ENCODE peak calls at places on chromosomes 2 and 18, in four cellular contexts. R is GM23248, S is uterus, Y is A549. O is an unnamed sample.

GRCh38 chr18:48949051-48949605 is 1.6 kb downstream of the SMAD7 start:
- DNase-seq in R (peak; percentile 67), S (no peak), Y (no peak), O (peak; percentile 88)

GRCh38 chr18:63106727-63107126 is 212.8 kb downstream of the BCL2 start:
- DNase-seq in R (no peak), S (no peak), Y (no peak), O (no peak)

GRCh38 chr18:54607213-54607934 is 16.3 kb downstream of the DYNAP start:
- DNase-seq in R (peak; percentile 19), S (no peak), Y (peak; percentile 16), O (no peak)

GRCh38 chr18:58336605-58337004 is 292.3 kb downstream of the ALPK2 start:
- DNase-seq in R (peak; percentile 53), S (no peak), Y (no peak), O (no peak)

GRCh38 chr2:48205137-48205798 is 299.0 kb upstream of the FBXO11 start:
- DNase-seq in R (peak; percentile 25), S (no peak), Y (peak; percentile 8), O (no peak)

GRCh38 chr18:24672165-24672950 is 211.9 kb downstream of the HRH4 start:
- DNase-seq in R (peak; percentile 7), S (no peak), Y (no peak), O (no peak)

GRCh38 chr18:27276479-27276878 is 91.4 kb upstream of the CHST9 start:
- DNase-seq in R (no peak), S (no peak), Y (no peak), O (no peak)

GRCh38 chr2:239544141-239544800 is 143.5 kb upstream of the HDAC4 start:
- DNase-seq in R (peak; percentile 59), S (peak; percentile 55), Y (no peak), O (no peak)

GRCh38 chr2:114330594-114330993 is 111.8 kb upstream of the DPP10 start:
- DNase-seq in R (no peak), S (no peak), Y (no peak), O (no peak)

GRCh38 chr2:8882094-8882493 is 44.7 kb upstream of the KIDINS220 start:
- DNase-seq in R (peak; percentile 38), S (no peak), Y (peak; percentile 55), O (no peak)

GRCh38 chr2:16312771-16313170 is 352.9 kb downstream of the CYRIA start:
- DNase-seq in R (no peak), S (no peak), Y (no peak), O (no peak)

GRCh38 chr2:36835125-36835524 is 131.2 kb downstream of the STRN start:
- DNase-seq in R (no peak), S (no peak), Y (no peak), O (no peak)

GRCh38 chr2:83573060-83573459 is 886.0 kb downstream of the SUCLG1 start:
- DNase-seq in R (no peak), S (no peak), Y (no peak), O (no peak)

GRCh38 chr18:49368876-49369440 is 91.5 kb downstream of the DYM start:
- DNase-seq in R (no peak), S (no peak), Y (no peak), O (no peak)

GRCh38 chr2:17643031-17643615 is 102.6 kb downstream of the VSNL1 start:
- DNase-seq in R (peak; percentile 99), S (peak; percentile 72), Y (peak; percentile 82), O (peak; percentile 81)

GRCh38 chr2:121524650-121525425 is 5.8 kb upstream of the RNU4ATAC start:
- DNase-seq in R (no peak), S (no peak), Y (no peak), O (no peak)
- H3K27ac ChIP-seq in R (no peak overlapping the region), S (no peak overlapping the region), Y (no peak overlapping the region), O (no peak overlapping the region)

GRCh38 chr2:98555681-98556080 is 52.6 kb downstream of the COA5 start:
- DNase-seq in R (no peak), S (no peak), Y (no peak), O (no peak)
- H3K4me1 ChIP-seq in R (peaks cover 10% of the 10 kb centered on the region), S (no peaks in the 10 kb centered on the region), Y (peaks cover 3% of the 10 kb centered on the region), O (no peaks in the 10 kb centered on the region)

GRCh38 chr2:95165371-95166064 is at the start of gene ZNF2:
- DNase-seq in R (peak; percentile 99), S (peak; percentile 99), Y (peak; percentile 99), O (peak; percentile 97)

GRCh38 chr2:95158891-95159619 is 593 bp downstream of the ZNF514 start:
- DNase-seq in R (peak; percentile 71), S (peak; percentile 42), Y (peak; percentile 51), O (peak; percentile 58)

GRCh38 chr2:95158441-95158840 is 1.2 kb downstream of the ZNF514 start:
- DNase-seq in R (peak; percentile 34), S (no peak), Y (no peak), O (no peak)

GRCh38 chr2:95165030-95165370 is 609 bp upstream of the ZNF2 start:
- DNase-seq in R (no peak), S (no peak), Y (no peak), O (no peak)

DNA sequence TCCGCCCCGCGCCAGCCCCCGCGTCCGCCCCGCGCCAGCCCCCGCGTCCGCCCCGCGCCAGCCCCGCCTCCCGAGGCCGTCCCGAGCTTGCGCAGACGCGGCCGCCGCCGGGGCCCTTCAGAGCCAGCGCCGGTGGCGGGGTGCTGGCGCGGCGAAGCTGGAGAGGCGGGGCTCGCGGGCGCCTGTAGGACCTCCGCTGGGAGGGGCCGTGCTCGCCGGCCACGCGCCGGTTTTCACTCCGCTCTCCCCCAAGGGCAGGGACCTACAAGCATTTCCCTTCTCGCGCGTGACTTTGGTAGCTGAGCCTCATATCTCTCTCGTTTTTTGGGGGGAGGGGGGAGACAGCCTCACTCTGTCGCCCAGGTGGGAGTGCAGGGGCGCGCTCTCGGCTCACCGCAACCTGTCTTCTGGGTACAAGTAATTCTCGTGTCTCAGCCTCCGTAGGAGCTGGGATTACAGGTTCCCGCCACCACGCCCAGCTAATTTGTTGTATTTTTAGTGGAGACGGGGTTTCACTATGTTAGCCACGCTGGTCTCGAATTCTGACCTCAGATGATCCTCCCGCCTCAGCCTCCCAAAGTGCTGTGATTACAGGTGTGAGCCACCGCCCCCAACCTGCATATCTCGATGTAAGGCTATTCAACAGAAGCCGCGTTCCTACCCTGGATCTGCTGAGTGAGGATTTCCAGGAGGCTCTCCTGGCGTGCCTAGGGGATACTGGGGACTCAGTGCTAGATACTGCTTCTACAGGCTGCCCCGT is at the start of gene ZNF514:
- DNase-seq in R (peak; percentile 90), S (peak; percentile 75), Y (peak; percentile 71), O (peak; percentile 75)
- H3K27ac ChIP-seq in R (peak within 1 kb of the TSS; percentile 38), S (peak within 1 kb of the TSS; percentile 92), Y (peak within 1 kb of the TSS; percentile 89), O (peak within 1 kb of the TSS; percentile 28)

GRCh38 chr2:233832414-233832813 is 21.9 kb downstream of the HJURP start:
- DNase-seq in R (peak; percentile 13), S (no peak), Y (no peak), O (no peak)

GRCh38 chr2:233836359-233836758 is 18.0 kb downstream of the HJURP start:
- DNase-seq in R (no peak), S (no peak), Y (no peak), O (no peak)

GRCh38 chr2:233835230-233836186 is 18.8 kb downstream of the HJURP start:
- DNase-seq in R (no peak), S (no peak), Y (no peak), O (no peak)

GRCh38 chr2:233832869-233833812 is 21.2 kb downstream of the HJURP start:
- DNase-seq in R (peak; percentile 37), S (no peak), Y (peak; percentile 97), O (peak; percentile 61)

GRCh38 chr2:233834378-233834777 is 20.0 kb downstream of the HJURP start:
- DNase-seq in R (no peak), S (no peak), Y (no peak), O (no peak)
- H3K4me1 ChIP-seq in R (no peaks in the 10 kb centered on the region), S (no peaks in the 10 kb centered on the region), Y (peaks cover 88% of the 10 kb centered on the region), O (peaks cover 35% of the 10 kb centered on the region)

DNA sequence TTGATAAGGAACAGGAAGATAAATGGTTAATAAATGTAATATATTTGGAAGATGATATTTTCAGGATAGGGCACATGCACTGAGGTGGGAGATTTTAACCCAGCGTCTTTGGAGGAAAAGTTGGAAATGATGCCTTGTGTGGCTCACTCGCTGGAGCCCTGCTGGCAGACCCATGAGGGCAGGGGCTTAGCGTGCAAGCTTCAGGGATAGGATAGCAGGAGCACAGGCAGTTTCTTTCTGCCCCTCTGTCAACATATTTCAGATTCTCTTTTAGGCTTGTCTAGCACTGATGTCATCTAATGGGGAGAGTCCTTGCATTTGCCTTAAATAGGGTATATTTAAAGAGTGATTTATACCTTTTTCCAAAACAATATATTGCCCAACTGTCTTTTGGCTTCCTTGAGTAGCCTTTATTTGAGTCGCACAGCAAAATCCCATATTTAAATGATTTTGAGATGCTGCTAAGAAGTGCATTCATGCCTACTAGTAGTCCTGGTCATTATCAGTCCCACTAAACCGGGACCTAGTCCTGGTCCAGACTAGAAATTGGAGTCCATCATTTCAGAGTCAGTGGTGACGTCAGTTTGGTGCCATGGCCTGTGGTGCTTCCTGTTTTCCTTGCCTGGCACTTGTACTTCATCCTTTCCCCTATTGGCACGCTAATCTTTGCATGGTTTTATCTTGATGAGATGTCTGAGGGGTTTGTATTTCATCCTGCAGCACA is 45.8 kb downstream of the SH3RF3 start:
- DNase-seq in R (peak; percentile 16), S (no peak), Y (no peak), O (no peak)
- H3K27ac ChIP-seq in R (peak overlapping the region; percentile 99), S (peak overlapping the region; percentile 56), Y (no peak overlapping the region), O (peak overlapping the region; percentile 88)

GRCh38 chr18:44700652-44701051 is 20.0 kb downstream of the SETBP1 start:
- DNase-seq in R (peak; percentile 39), S (peak; percentile 63), Y (no peak), O (no peak)
- H3K4me1 ChIP-seq in R (peaks cover 6% of the 10 kb centered on the region), S (peaks cover 10% of the 10 kb centered on the region), Y (no peaks in the 10 kb centered on the region), O (peaks cover 8% of the 10 kb centered on the region)

O was measured in SJSA1.